ENCODE peak calls at places on chromosomes 7 and 10, in nine cellular contexts. R is lower lobe of right lung, W is lung, V is HepG2, U is cardiac fibroblast, K is tibial artery, T is HFF-Myc, X is uterus, F is heart right ventricle. N is an unnamed sample.

GRCh38 chr7:2510909-2511768 is 8.4 kb upstream of the LFNG start:
- DNase-seq in U (no peak), W (no peak), T (no peak), K (no peak), X (no peak), R (peak), V (peak), F (no peak), N (no peak)

GRCh38 chr10:80662429-80663211 is 124.9 kb downstream of the SH2D4B start:
- DNase-seq in K (peak), R (peak), W (peak), F (peak), T (peak), X (peak), V (peak), U (peak), N (peak)

GRCh38 chr7:44048031-44048795 is 3.7 kb downstream of the DBNL start:
- DNase-seq in W (no peak), V (no peak), R (no peak), T (no peak), K (no peak), F (no peak), X (no peak), U (no peak), N (no peak)

GRCh38 chr10:74642901-74643585 is 183.4 kb upstream of the KAT6B start:
- DNase-seq in W (no peak), K (no peak), T (no peak), R (no peak), U (no peak), V (no peak), X (no peak), F (no peak), N (no peak)

GRCh38 chr7:124799448-124799847 is 33.9 kb upstream of the GPR37 start:
- DNase-seq in F (no peak), R (no peak), V (no peak), X (no peak), T (no peak), K (no peak), W (no peak), U (no peak), N (no peak)

GRCh38 chr7:16934947-16935742 is 53.4 kb upstream of the AGR3 start:
- DNase-seq in R (no peak), V (no peak), X (no peak), K (no peak), U (peak), T (no peak), W (no peak), F (no peak), N (no peak)

GRCh38 chr7:24830440-24831050 is 73.3 kb upstream of the GSDME start:
- DNase-seq in X (no peak), R (no peak), W (no peak), F (no peak), K (no peak), U (no peak), T (no peak), V (no peak), N (no peak)

GRCh38 chr10:88735661-88736060 is 24.2 kb upstream of the LIPN start:
- DNase-seq in X (no peak), T (no peak), V (no peak), W (no peak), F (no peak), U (peak), R (no peak), K (no peak), N (no peak)

GRCh38 chr7:8147760-8148463 is 114.1 kb downstream of the ICA1 start:
- DNase-seq in U (no peak), R (no peak), K (no peak), F (no peak), V (no peak), X (no peak), W (no peak), T (no peak), N (peak)

GRCh38 chr7:118478236-118478635 is 253.7 kb downstream of the ANKRD7 start:
- DNase-seq in R (no peak), V (no peak), U (no peak), T (no peak), K (no peak), F (no peak), W (no peak), X (no peak), N (no peak)

GRCh38 chr7:645606-646005 is 80.9 kb upstream of the DNAAF5 start:
- DNase-seq in W (no peak), V (no peak), K (no peak), F (no peak), T (no peak), R (no peak), U (no peak), X (no peak), N (no peak)

GRCh38 chr10:57303567-57303966 is 942.5 kb upstream of the ZWINT start:
- DNase-seq in W (no peak), K (no peak), V (no peak), T (no peak), U (no peak), R (no peak), F (no peak), X (no peak), N (no peak)

GRCh38 chr7:108464743-108465142 is 8.5 kb upstream of the NRCAM start:
- DNase-seq in U (peak), V (no peak), W (no peak), R (no peak), F (no peak), T (no peak), K (no peak), X (no peak), N (no peak)

GRCh38 chr7:2109936-2110585 is 122.7 kb downstream of the MAD1L1 start:
- DNase-seq in K (no peak), T (peak), X (no peak), R (no peak), U (peak), F (no peak), V (peak), W (no peak), N (peak)

GRCh38 chr7:136064098-136064497 is 86.9 kb upstream of the MTPN start:
- DNase-seq in W (no peak), K (no peak), R (no peak), T (no peak), U (no peak), V (no peak), X (no peak), F (no peak), N (no peak)

GRCh38 chr7:44290250-44290616 is 35.2 kb downstream of the CAMK2B start:
- DNase-seq in F (peak), T (no peak), R (peak), W (no peak), U (no peak), K (peak), V (no peak), X (no peak), N (peak)

GRCh38 chr10:68074404-68074774 is 694 bp downstream of the HERC4 start:
- DNase-seq in X (no peak), K (no peak), W (peak), T (no peak), R (no peak), U (no peak), V (no peak), F (no peak), N (no peak)

GRCh38 chr7:22782616-22783232 is 39.9 kb downstream of the TOMM7 start:
- DNase-seq in X (peak), F (peak), V (peak), K (peak), R (peak), U (peak), T (no peak), W (peak), N (peak)

GRCh38 chr7:117083648-117084047 is 130.3 kb downstream of the ST7 start:
- DNase-seq in U (no peak), W (no peak), X (no peak), K (no peak), R (no peak), F (no peak), V (no peak), T (no peak), N (no peak)

GRCh38 chr7:117572826-117573620 is 93.2 kb downstream of the CFTR start:
- DNase-seq in V (no peak), T (no peak), F (no peak), W (no peak), U (no peak), K (no peak), X (no peak), R (no peak), N (no peak)

GRCh38 chr10:73601486-73601921 is 10.4 kb upstream of the USP54 start:
- DNase-seq in F (no peak), K (no peak), T (no peak), V (no peak), U (peak), W (peak), X (no peak), R (no peak), N (no peak)

GRCh38 chr10:63452524-63452923 is 13.3 kb downstream of the JMJD1C start:
- DNase-seq in F (no peak), X (no peak), T (no peak), R (no peak), W (no peak), K (no peak), V (no peak), U (no peak), N (no peak)

GRCh38 chr10:31288961-31289360 is 30.1 kb upstream of the ZEB1 start:
- DNase-seq in K (no peak), V (no peak), T (no peak), X (no peak), W (no peak), F (no peak), R (no peak), U (no peak), N (no peak)

GRCh38 chr7:99792983-99793382 is 9.0 kb upstream of the CYP3A4 start:
- DNase-seq in R (no peak), X (no peak), V (no peak), U (no peak), K (no peak), T (no peak), W (no peak), F (no peak), N (no peak)

GRCh38 chr10:53453196-53453595 is 680.6 kb upstream of the MBL2 start:
- DNase-seq in F (no peak), X (no peak), W (no peak), K (no peak), T (no peak), V (peak), U (no peak), R (no peak), N (no peak)

GRCh38 chr10:75853085-75853484 is 421.7 kb downstream of the LRMDA start:
- DNase-seq in F (no peak), T (no peak), V (no peak), U (peak), K (no peak), R (no peak), X (no peak), W (no peak), N (no peak)

GRCh38 chr7:22787936-22788335 is 34.7 kb downstream of the TOMM7 start:
- DNase-seq in U (no peak), K (no peak), R (no peak), T (no peak), F (no peak), W (no peak), X (no peak), V (no peak), N (no peak)

GRCh38 chr7:51113962-51114361 is 202.6 kb downstream of the COBL start:
- DNase-seq in V (no peak), K (no peak), W (no peak), X (no peak), R (no peak), T (no peak), F (no peak), U (no peak), N (no peak)

GRCh38 chr10:71396084-71396713 is 521 bp upstream of the CDH23 start:
- DNase-seq in R (no peak), X (peak), U (peak), F (peak), K (peak), V (no peak), T (no peak), W (no peak), N (peak)

GRCh38 chr10:132684164-132684891 is 101.6 kb downstream of the NKX6-2 start:
- DNase-seq in R (peak), W (no peak), F (no peak), V (no peak), U (peak), T (no peak), K (peak), X (peak), N (no peak)

GRCh38 chr7:4724648-4725013 is 42.5 kb downstream of the FOXK1 start:
- DNase-seq in K (no peak), V (peak), F (no peak), U (peak), T (no peak), W (no peak), X (peak), R (no peak), N (no peak)

GRCh38 chr10:43395571-43396060 is 13.4 kb downstream of the HNRNPF start:
- DNase-seq in W (no peak), X (peak), U (peak), F (no peak), R (no peak), K (no peak), T (no peak), V (no peak), N (peak)

GRCh38 chr10:21084700-21085099 is 187.6 kb upstream of the NEBL start:
- DNase-seq in T (no peak), W (no peak), X (no peak), F (no peak), K (no peak), R (no peak), U (no peak), V (no peak), N (no peak)

GRCh38 chr10:43268491-43268890 is 1.6 kb upstream of the RASGEF1A start:
- DNase-seq in U (no peak), X (no peak), R (no peak), W (no peak), T (no peak), K (no peak), V (no peak), F (no peak), N (no peak)

GRCh38 chr10:4639960-4640359 is 186.0 kb upstream of the AKR1E2 start:
- DNase-seq in T (no peak), W (no peak), R (no peak), V (no peak), U (peak), X (no peak), F (no peak), K (peak), N (no peak)

GRCh38 chr7:122137291-122138077 is 6.6 kb downstream of the AASS start:
- DNase-seq in W (no peak), X (no peak), F (no peak), K (no peak), V (no peak), R (no peak), T (peak), U (peak), N (no peak)

GRCh38 chr10:18472977-18473376 is 178.4 kb downstream of the NSUN6 start:
- DNase-seq in R (no peak), T (no peak), X (no peak), K (no peak), W (no peak), U (peak), V (no peak), F (no peak), N (no peak)
- TF ChIP-seq CTCF in R (no peak), T (no peak), X (no peak), K (no peak), W (no peak), U (no peak), V (peak), F (peak), N (peak)

GRCh38 chr7:78769551-78770101 is 683.8 kb downstream of the MAGI2 start:
- DNase-seq in K (no peak), F (no peak), R (no peak), W (no peak), T (no peak), X (no peak), U (peak), V (no peak), N (no peak)
- H3K4me3 ChIP-seq in K (peak), F (peak), R (peak), W (no peak), T (peak), X (peak), U (no peak), V (no peak), N (no peak)

DNA sequence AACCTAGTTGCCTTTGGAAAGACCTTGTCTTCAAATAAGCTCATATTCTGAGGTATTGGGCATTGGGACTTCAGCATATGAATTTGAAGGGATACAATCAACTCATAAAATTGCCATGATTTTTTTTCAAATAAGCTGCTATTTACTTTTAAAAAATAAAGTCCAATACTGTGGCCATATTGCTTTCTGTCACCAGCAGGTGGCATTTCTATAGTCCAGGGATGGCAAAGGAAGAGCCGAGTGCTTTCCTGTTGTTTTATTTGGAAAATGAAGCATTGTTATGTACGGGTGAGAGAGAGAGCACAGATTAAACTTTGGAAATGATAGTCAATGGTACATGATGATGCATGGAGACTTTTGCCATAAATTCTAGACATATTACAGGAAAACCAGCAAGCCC is 104.1 kb upstream of the DPP6 start:
- DNase-seq in W (no peak), T (no peak), F (no peak), R (no peak), U (no peak), K (no peak), V (no peak), X (no peak), N (no peak)
- TF ChIP-seq CTCF in W (no peak), T (no peak), F (no peak), R (no peak), U (no peak), K (no peak), V (no peak), X (no peak), N (peak)

DNA sequence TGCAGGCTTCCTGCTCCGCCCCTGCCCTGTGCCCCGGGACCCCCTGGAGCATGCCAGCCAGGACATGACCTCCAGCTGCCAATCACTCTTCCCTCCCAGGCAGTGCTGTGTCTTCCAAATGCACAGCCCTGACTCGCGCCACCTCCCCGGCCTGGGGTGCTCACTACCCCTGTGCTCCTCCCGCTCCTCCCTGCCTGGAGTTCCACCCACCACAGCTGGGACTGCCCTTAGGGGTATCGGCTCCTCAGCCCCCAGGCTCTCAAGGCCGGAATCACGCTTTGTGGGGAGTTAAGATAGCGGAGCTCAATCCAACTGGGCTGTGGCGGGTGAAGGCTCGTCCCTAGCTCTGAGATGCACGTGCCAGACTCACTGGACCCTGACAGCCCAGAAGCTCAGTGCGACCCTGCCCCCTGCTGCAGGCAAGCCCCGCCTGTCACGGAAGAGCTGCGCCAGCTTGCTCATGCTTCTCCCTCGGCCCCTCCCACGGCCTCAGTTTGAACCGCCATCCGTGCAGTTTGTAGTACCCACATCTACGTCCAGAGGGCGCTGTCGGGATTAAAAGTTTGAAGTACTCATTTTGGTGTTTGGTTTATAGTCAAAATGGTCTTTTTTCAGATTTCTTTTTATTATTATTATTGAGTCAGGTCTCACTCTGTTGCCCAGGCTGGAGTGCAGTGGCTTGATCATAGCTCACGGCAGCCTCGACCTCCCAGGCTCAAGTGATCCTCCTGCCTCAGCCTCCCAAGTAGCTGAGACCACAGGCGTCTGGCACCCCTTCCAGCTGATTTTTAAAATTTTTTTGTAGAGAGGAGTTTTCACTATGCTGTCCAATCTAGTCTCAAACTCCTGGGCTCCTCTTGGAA is 142.5 kb upstream of the TCERG1L start:
- DNase-seq in K (peak), T (no peak), U (peak), R (no peak), X (peak), V (peak), F (peak), W (peak), N (peak)
- H3K4me3 ChIP-seq in K (peak), T (no peak), U (no peak), R (peak), X (no peak), V (no peak), F (peak), W (no peak), N (peak)

GRCh38 chr7:66198956-66199355 is 6.2 kb upstream of the TPST1 start:
- DNase-seq in W (no peak), V (no peak), R (no peak), X (no peak), K (no peak), U (no peak), F (no peak), T (no peak), N (no peak)

GRCh38 chr7:66198461-66198860 is 6.7 kb upstream of the TPST1 start:
- DNase-seq in U (no peak), T (no peak), X (no peak), F (no peak), R (no peak), V (no peak), K (no peak), W (no peak), N (no peak)

GRCh38 chr7:66205736-66206080 is 574 bp downstream of the TPST1 start:
- DNase-seq in U (no peak), T (no peak), X (no peak), K (no peak), V (no peak), F (no peak), R (no peak), W (no peak), N (peak)

GRCh38 chr7:66204822-66205735 is at the start of gene TPST1:
- DNase-seq in X (peak), K (peak), F (peak), W (peak), T (peak), R (peak), V (peak), U (peak), N (peak)

GRCh38 chr7:66202380-66202779 is 2.8 kb upstream of the TPST1 start:
- DNase-seq in T (no peak), F (no peak), X (no peak), V (no peak), W (no peak), R (no peak), U (no peak), K (no peak), N (no peak)
- TF ChIP-seq CTCF in T (no peak), F (no peak), X (no peak), V (no peak), W (no peak), R (no peak), U (no peak), K (no peak), N (no peak)

GRCh38 chr10:129945941-129946760 is 17.9 kb downstream of the EBF3 start:
- DNase-seq in U (peak), K (no peak), R (no peak), F (no peak), W (no peak), X (peak), V (no peak), T (no peak), N (no peak)
- H3K4me3 ChIP-seq in U (no peak), K (peak), R (no peak), F (peak), W (no peak), X (no peak), V (no peak), T (no peak), N (no peak)

DNA sequence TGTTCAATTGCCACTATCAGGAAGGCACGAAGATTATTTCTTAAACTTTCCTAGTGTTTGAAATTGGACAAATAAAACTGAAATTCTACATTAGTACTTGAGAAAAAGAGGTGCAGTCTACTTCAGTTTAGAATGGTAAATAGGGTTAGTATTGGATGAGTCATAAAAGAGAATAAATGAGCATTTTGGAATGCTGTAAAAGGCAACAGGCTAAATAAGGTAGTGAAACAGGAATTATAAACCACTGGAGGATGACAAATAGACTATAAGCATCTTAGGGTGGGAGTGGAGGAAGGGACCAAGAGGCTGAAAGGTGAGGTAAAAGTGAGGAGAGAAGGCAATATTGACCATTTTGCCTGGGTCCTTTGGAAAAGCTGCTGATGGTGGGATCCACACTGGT is 76.7 kb upstream of the SCIN start:
- DNase-seq in F (no peak), W (no peak), U (peak), V (no peak), K (no peak), T (no peak), R (no peak), X (no peak), N (no peak)
- TF ChIP-seq CTCF in F (no peak), W (no peak), U (no peak), V (no peak), K (no peak), T (no peak), R (no peak), X (no peak), N (no peak)

DNA sequence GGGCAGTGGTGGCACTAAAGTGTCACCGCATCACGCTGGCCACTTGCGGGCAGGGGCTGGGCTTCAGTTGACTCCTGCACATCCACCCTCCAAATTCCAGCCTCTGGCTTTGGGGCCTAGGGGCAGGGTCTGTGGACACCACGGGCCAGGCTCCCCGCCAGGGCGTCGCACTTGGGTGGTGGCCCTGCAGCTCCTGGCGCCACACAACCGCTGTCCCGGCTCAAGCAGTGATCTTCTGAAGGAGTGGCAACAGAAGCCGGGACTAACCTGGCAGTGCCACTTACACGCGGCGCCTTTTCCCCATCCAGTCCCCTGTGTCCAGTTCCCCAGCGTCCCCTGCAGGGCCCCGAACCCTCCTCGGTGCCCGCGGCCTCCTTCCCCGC is 134.3 kb upstream of the ZNF92 start:
- DNase-seq in V (no peak), X (no peak), R (no peak), T (no peak), U (no peak), F (no peak), W (no peak), K (no peak), N (no peak)
- H3K4me3 ChIP-seq in V (peak), X (no peak), R (peak), T (peak), U (no peak), F (peak), W (no peak), K (peak), N (peak)

N was measured in BE2C.